ENCODE peak calls at places on chromosomes 5 and 9, in five cellular contexts. R is dorsolateral prefrontal cortex, I is hippocampal formation, E is AG08396, S is midbrain. D is an unnamed sample.

GRCh38 chr5:78411596-78411995 is 51.2 kb downstream of the SCAMP1 start:
- DNase-seq in E (no peak), I (no peak), S (no peak), R (no peak), D (no peak)

GRCh38 chr5:161096591-161096990 is 244.6 kb upstream of the ATP10B start:
- DNase-seq in R (no peak), S (no peak), I (no peak), E (no peak), D (no peak)

GRCh38 chr5:40477856-40478546 is 201.7 kb upstream of the PTGER4 start:
- DNase-seq in I (no peak), E (peak), R (no peak), S (no peak), D (no peak)

GRCh38 chr5:143659614-143660238 is 152.2 kb upstream of the HMHB1 start:
- DNase-seq in R (no peak), I (no peak), E (no peak), S (no peak), D (no peak)

GRCh38 chr5:108341866-108342265 is 40.0 kb downstream of the FBXL17 start:
- DNase-seq in S (no peak), E (no peak), R (no peak), I (no peak), D (no peak)

GRCh38 chr9:104177003-104177611 is 83.0 kb downstream of the SMC2 start:
- DNase-seq in I (no peak), R (no peak), S (peak), E (no peak), D (no peak)

GRCh38 chr5:77266291-77266690 is 55.8 kb downstream of the PDE8B start:
- DNase-seq in R (no peak), I (no peak), S (no peak), E (no peak), D (no peak)

GRCh38 chr5:10124287-10124686 is 125.4 kb downstream of the ATPSCKMT start:
- DNase-seq in E (no peak), I (peak), S (peak), R (peak), D (no peak)

GRCh38 chr5:137498736-137499505 is at the start of gene SPOCK1:
- DNase-seq in I (peak), E (peak), R (peak), S (peak), D (peak)

GRCh38 chr9:77561321-77562020 is 86.7 kb downstream of the GNA14 start:
- DNase-seq in R (no peak), S (no peak), I (no peak), E (no peak), D (no peak)

GRCh38 chr9:108859459-108860114 is 2.5 kb upstream of the ACTL7A start:
- DNase-seq in R (no peak), I (no peak), E (no peak), S (no peak), D (no peak)

GRCh38 chr5:167945542-167946384 is 345.7 kb upstream of the WWC1 start:
- DNase-seq in S (no peak), R (no peak), I (no peak), E (peak), D (peak)

GRCh38 chr5:53397845-53398244 is 82.6 kb upstream of the FST start:
- DNase-seq in S (peak), E (peak), R (no peak), I (no peak), D (no peak)

GRCh38 chr5:32388429-32389111 is 56.0 kb downstream of the ZFR start:
- DNase-seq in E (peak), S (peak), I (no peak), R (no peak), D (no peak)

GRCh38 chr5:14870347-14871083 is 1.1 kb downstream of the ANKH start:
- DNase-seq in I (peak), S (peak), R (peak), E (peak), D (no peak)

GRCh38 chr9:94139672-94140417 is 55.6 kb downstream of the PTPDC1 start:
- DNase-seq in S (no peak), I (no peak), R (no peak), E (peak), D (no peak)

GRCh38 chr5:53123702-53124101 is 14.1 kb upstream of the MOCS2 start:
- DNase-seq in R (no peak), E (no peak), I (no peak), S (no peak), D (no peak)

GRCh38 chr5:168578006-168578405 is 1.2 kb downstream of the PANK3 start:
- DNase-seq in I (no peak), E (peak), R (no peak), S (no peak), D (no peak)

GRCh38 chr5:93658044-93658443 is 75.0 kb downstream of the NR2F1 start:
- DNase-seq in I (no peak), E (peak), R (no peak), S (no peak), D (no peak)

GRCh38 chr5:53507013-53507412 is 26.6 kb downstream of the FST start:
- DNase-seq in S (no peak), E (no peak), I (no peak), R (no peak), D (no peak)

GRCh38 chr9:128026255-128027165 is 40.6 kb downstream of the NAIF1 start:
- DNase-seq in S (no peak), R (no peak), I (no peak), E (no peak), D (peak)

GRCh38 chr9:68775003-68775730 is 70.1 kb downstream of the PIP5K1B start:
- DNase-seq in S (no peak), R (no peak), E (no peak), I (no peak), D (no peak)

GRCh38 chr5:81247441-81247972 is 14.4 kb downstream of the CKMT2 start:
- DNase-seq in E (peak), S (peak), R (no peak), I (no peak), D (no peak)

GRCh38 chr9:116435706-116436105 is 251.4 kb upstream of the TRIM32 start:
- DNase-seq in I (no peak), R (no peak), S (no peak), E (no peak), D (peak)

GRCh38 chr9:114869845-114870244 is 60.5 kb downstream of the TNFSF8 start:
- DNase-seq in E (no peak), S (no peak), R (no peak), I (no peak), D (peak)

GRCh38 chr5:77129386-77129785 is 42.3 kb upstream of the ZBED3 start:
- DNase-seq in S (peak), R (no peak), I (peak), E (no peak), D (peak)

GRCh38 chr5:15502208-15502607 is 2.2 kb downstream of the FBXL7 start:
- DNase-seq in I (no peak), E (peak), S (no peak), R (no peak), D (no peak)

GRCh38 chr5:20360243-20360642 is 372.2 kb upstream of the CDH18 start:
- DNase-seq in E (no peak), S (no peak), R (no peak), I (no peak), D (no peak)

GRCh38 chr5:95380103-95380628 is 11.0 kb upstream of the FAM81B start:
- DNase-seq in R (no peak), S (no peak), I (no peak), E (no peak), D (no peak)

GRCh38 chr9:129362287-129363098 is 184.4 kb upstream of the IER5L start:
- DNase-seq in R (no peak), I (no peak), S (no peak), E (no peak), D (peak)

GRCh38 chr5:24591426-24591825 is 53.4 kb downstream of the CDH10 start:
- DNase-seq in I (no peak), E (no peak), S (no peak), R (no peak), D (no peak)

GRCh38 chr9:19967567-19968459 is 179.0 kb upstream of the SLC24A2 start:
- DNase-seq in E (no peak), S (no peak), R (no peak), I (no peak), D (no peak)

GRCh38 chr9:76999261-76999660 is 20.2 kb upstream of the FOXB2 start:
- DNase-seq in S (no peak), E (no peak), R (no peak), I (no peak), D (no peak)